ENCODE peak calls at places on chromosomes 5 and 9, in ten cellular contexts. Z is HCT116, A is uterus, T is heart left ventricle, V is sigmoid colon, C is NB4, D is breast epithelium, X is upper lobe of left lung, J is IMR-90, G is A549. K is an unnamed sample.
A peak's percentile ranks its signal among the peaks of the same experiment; 100 is the strongest.

GRCh38 chr9:128159073-128159783 is 837 bp upstream of the BBLN start:
- DNase-seq in A (peak; percentile 45), G (no peak), X (no peak), Z (peak; percentile 18), C (peak; percentile 93), T (no peak), D (no peak), V (no peak), J (no peak), K (no peak)

GRCh38 chr5:127419858-127420257 is 97.6 kb upstream of the PRRC1 start:
- DNase-seq in T (no peak), V (no peak), A (no peak), C (no peak), X (peak; percentile 19), J (no peak), Z (no peak), G (no peak), D (no peak), K (no peak)

GRCh38 chr5:10601246-10602030 is 37.6 kb downstream of the ANKRD33B start:
- DNase-seq in V (peak; percentile 92), T (peak; percentile 89), G (peak; percentile 69), D (peak; percentile 92), A (peak; percentile 87), C (no peak), Z (peak; percentile 16), J (peak; percentile 91), X (peak; percentile 68), K (peak; percentile 85)

GRCh38 chr9:129140397-129141065 is 29.3 kb downstream of the PTPA start:
- DNase-seq in A (peak; percentile 52), J (peak; percentile 45), D (peak; percentile 62), V (peak; percentile 79), C (peak; percentile 81), X (peak; percentile 80), Z (no peak), T (peak; percentile 64), G (no peak), K (peak; percentile 45)

GRCh38 chr9:90141723-90142122 is 500.9 kb downstream of the DIRAS2 start:
- DNase-seq in X (no peak), T (no peak), D (no peak), V (no peak), J (peak; percentile 29), G (no peak), C (peak; percentile 42), Z (no peak), A (no peak), K (no peak)

GRCh38 chr9:89497181-89497963 is 541 bp downstream of the SEMA4D start:
- DNase-seq in Z (no peak), D (no peak), V (no peak), T (no peak), G (peak; percentile 24), C (peak; percentile 35), J (no peak), A (no peak), X (peak; percentile 88), K (no peak)

GRCh38 chr9:89873801-89874200 is 269.0 kb downstream of the GADD45G start:
- DNase-seq in Z (no peak), T (peak; percentile 8), A (peak; percentile 9), D (no peak), G (no peak), V (peak; percentile 4), X (no peak), J (no peak), C (no peak), K (no peak)

GRCh38 chr9:135669616-135670285 is 6.6 kb downstream of the LCN9 start:
- DNase-seq in X (peak; percentile 44), V (peak; percentile 59), D (no peak), J (no peak), C (no peak), T (no peak), Z (no peak), A (no peak), G (no peak), K (no peak)

GRCh38 chr5:91538179-91538578 is 155.1 kb upstream of the ARRDC3 start:
- DNase-seq in G (no peak), X (no peak), C (no peak), T (no peak), J (no peak), A (no peak), Z (no peak), D (no peak), V (no peak), K (no peak)

GRCh38 chr5:156367602-156368001 is 40.6 kb downstream of the SGCD start:
- DNase-seq in X (no peak), D (no peak), C (peak; percentile 2), V (no peak), A (no peak), T (no peak), Z (no peak), J (peak; percentile 97), G (no peak), K (no peak)

GRCh38 chr5:83146441-83146840 is 69.1 kb downstream of the XRCC4 start:
- DNase-seq in D (no peak), Z (no peak), C (no peak), T (no peak), X (no peak), A (no peak), V (no peak), J (no peak), G (no peak), K (no peak)

DNA sequence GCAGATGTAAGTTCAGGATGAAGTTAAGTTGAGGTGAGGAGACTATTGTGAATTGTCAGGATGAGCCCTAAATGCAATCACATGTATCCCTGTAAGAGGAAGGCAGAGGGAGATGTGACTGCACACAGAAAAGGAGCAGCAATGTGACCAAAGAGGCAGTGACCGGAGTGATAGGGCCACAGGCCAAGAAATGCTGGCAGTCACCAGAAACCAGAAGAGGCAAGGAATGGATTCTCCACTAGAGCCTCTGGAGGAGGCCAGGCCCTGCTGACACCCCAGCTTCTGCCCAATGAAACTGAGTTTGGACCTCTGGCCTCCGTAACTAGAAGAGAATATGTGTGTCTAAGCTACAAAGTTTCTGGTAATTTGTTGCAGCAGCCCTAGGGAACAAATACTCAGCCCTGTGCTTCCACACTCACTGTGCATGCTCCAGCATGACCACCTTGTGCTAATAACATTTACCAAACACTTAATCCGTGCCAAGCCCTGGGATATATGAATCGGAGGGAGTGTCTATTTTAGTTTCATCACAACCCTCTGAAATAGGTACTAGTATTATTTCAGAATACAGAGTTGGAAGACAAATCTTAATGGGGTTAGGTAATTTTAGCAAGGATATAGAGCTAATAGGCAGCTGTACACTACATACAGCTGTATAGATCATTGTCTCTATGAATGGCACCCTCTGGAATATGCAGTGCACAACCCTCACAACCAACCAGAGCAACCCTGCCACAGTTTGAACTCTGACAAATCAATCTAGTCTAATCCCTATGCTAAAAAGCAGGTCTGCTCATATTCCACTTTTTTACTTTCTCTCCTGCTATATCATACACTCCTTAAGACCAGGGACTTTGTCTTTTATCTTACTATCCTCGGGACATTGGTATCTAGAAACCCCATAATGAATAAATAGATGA is 7.8 kb upstream of the GPX8 start:
- DNase-seq in T (no peak), Z (no peak), X (no peak), V (no peak), D (no peak), A (no peak), J (peak; percentile 84), G (no peak), C (no peak), K (no peak)
- TF ChIP-seq POLR2A in T (no peak), Z (no peak), X (no peak), V (no peak), D (no peak), A (no peak), J (no peak), G (no peak), C (no peak), K (no peak)

GRCh38 chr5:125558466-125558865 is 812.0 kb upstream of the ZNF608 start:
- DNase-seq in A (no peak), X (no peak), D (no peak), T (no peak), C (no peak), V (no peak), Z (no peak), G (no peak), J (peak; percentile 33), K (no peak)

GRCh38 chr5:125555591-125555990 is 809.2 kb upstream of the ZNF608 start:
- DNase-seq in D (no peak), J (no peak), A (no peak), V (no peak), T (no peak), X (no peak), C (no peak), Z (no peak), G (no peak), K (no peak)

GRCh38 chr5:125559296-125559695 is 812.9 kb upstream of the ZNF608 start:
- DNase-seq in X (no peak), D (no peak), A (no peak), V (no peak), J (peak; percentile 99), T (peak; percentile 19), C (no peak), G (peak; percentile 19), Z (peak; percentile 2), K (no peak)

GRCh38 chr5:125564336-125564975 is 818.0 kb upstream of the ZNF608 start:
- DNase-seq in T (no peak), C (no peak), J (peak; percentile 11), X (no peak), G (no peak), D (no peak), Z (no peak), V (no peak), A (no peak), K (no peak)

DNA sequence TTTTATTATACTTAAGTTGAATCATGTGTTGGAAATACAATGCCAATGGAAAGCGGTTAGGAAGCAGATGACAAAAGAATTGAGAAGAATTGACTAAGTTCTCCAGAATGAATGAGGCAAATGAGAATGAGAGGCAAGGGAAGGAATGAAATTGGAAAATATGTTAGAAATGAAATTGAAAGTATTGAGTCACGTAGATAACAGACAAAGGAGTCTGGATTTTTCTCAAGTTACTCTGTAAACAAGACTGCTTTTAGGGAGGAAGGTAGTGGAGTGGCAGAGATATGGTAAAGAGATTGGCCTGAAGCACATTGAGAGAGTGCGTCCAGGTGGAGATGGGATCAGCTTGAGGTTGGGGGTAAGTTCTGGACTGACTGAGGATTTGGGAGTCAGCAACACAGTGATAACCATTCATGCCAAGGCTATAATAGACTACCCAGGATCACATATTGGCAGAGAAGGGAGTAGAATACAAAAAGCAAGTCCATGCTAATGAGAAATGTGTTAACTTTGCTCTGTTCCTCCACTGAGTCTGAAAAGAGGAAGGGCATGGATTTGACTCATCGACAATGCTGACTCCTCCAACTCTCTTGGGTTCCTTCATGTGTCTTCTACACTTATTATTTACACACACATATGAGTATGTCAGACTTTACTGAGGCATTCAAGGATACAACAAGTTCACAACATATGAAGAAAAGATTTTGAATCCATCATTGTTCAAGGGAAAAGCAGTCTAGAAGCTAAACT is 814.2 kb upstream of the ZNF608 start:
- DNase-seq in V (no peak), T (no peak), G (no peak), C (peak; percentile 4), X (no peak), J (peak; percentile 27), D (no peak), A (no peak), Z (no peak), K (no peak)
- TF ChIP-seq POLR2A in V (no peak), T (no peak), G (no peak), C (no peak), X (no peak), J (no peak), D (no peak), A (no peak), Z (no peak), K (no peak)

GRCh38 chr9:96509848-96510247 is 59.9 kb downstream of the HABP4 start:
- DNase-seq in V (no peak), G (no peak), A (no peak), T (no peak), X (no peak), C (no peak), Z (no peak), J (no peak), D (no peak), K (no peak)
- TF ChIP-seq POLR2A in V (no peak), G (no peak), A (no peak), T (no peak), X (no peak), C (no peak), Z (no peak), J (no peak), D (no peak), K (no peak)

GRCh38 chr5:14713476-14714384 is 49.2 kb downstream of the OTULIN start:
- DNase-seq in G (no peak), C (no peak), A (no peak), J (no peak), T (no peak), X (no peak), V (no peak), Z (no peak), D (no peak), K (no peak)
- TF ChIP-seq POLR2A in G (no peak), C (no peak), A (no peak), J (no peak), T (no peak), X (no peak), V (no peak), Z (no peak), D (no peak), K (no peak)